ENCODE peak calls at places on chromosomes 12 and 14, in five cellular contexts. One of them, this sample, is unnamed.

GRCh38 chr12:112091563-112091962 is 17.0 kb downstream of the NAA25 start:
- DNase-seq in brain microvascular endothelial cell: no peak
- DNase-seq in endothelial cell of umbilical vein: no peak
- DNase-seq in lung: no peak
- DNase-seq in fibroblast of lung: no peak
- DNase-seq in this sample: no peak

GRCh38 chr12:82862069-82862841 is 175.5 kb downstream of the TMTC2 start:
- DNase-seq in brain microvascular endothelial cell: peak
- DNase-seq in endothelial cell of umbilical vein: peak
- DNase-seq in lung: no peak
- DNase-seq in fibroblast of lung: no peak
- DNase-seq in this sample: no peak

GRCh38 chr12:114664661-114665320 is 19.2 kb downstream of the TBX3 start:
- DNase-seq in brain microvascular endothelial cell: no peak
- DNase-seq in endothelial cell of umbilical vein: no peak
- DNase-seq in lung: no peak
- DNase-seq in fibroblast of lung: no peak
- DNase-seq in this sample: no peak

GRCh38 chr12:57319678-57320469 is 68.9 kb upstream of the STAC3 start:
- DNase-seq in brain microvascular endothelial cell: no peak
- DNase-seq in endothelial cell of umbilical vein: peak
- DNase-seq in lung: no peak
- DNase-seq in fibroblast of lung: no peak
- DNase-seq in this sample: no peak

GRCh38 chr12:104683831-104684503 is 227.2 kb downstream of the CHST11 start:
- DNase-seq in brain microvascular endothelial cell: no peak
- DNase-seq in endothelial cell of umbilical vein: no peak
- DNase-seq in lung: no peak
- DNase-seq in fibroblast of lung: no peak
- DNase-seq in this sample: no peak

GRCh38 chr14:100703574-100704220 is 23.0 kb upstream of the DLK1 start:
- DNase-seq in brain microvascular endothelial cell: no peak
- DNase-seq in endothelial cell of umbilical vein: no peak
- DNase-seq in lung: no peak
- DNase-seq in fibroblast of lung: no peak
- DNase-seq in this sample: no peak

GRCh38 chr12:15580431-15580830 is 208.8 kb downstream of the EPS8 start:
- DNase-seq in brain microvascular endothelial cell: no peak
- DNase-seq in endothelial cell of umbilical vein: no peak
- DNase-seq in lung: no peak
- DNase-seq in fibroblast of lung: no peak
- DNase-seq in this sample: no peak

GRCh38 chr14:69315302-69315701 is 55.3 kb downstream of the GALNT16 start:
- DNase-seq in brain microvascular endothelial cell: no peak
- DNase-seq in endothelial cell of umbilical vein: no peak
- DNase-seq in lung: no peak
- DNase-seq in fibroblast of lung: no peak
- DNase-seq in this sample: no peak

GRCh38 chr14:24179961-24180726 is 8.3 kb downstream of the REC8 start:
- DNase-seq in brain microvascular endothelial cell: peak
- DNase-seq in endothelial cell of umbilical vein: peak
- DNase-seq in lung: no peak
- DNase-seq in fibroblast of lung: peak
- DNase-seq in this sample: no peak

GRCh38 chr12:111298583-111299436 is 70.1 kb downstream of the PHETA1 start:
- DNase-seq in brain microvascular endothelial cell: peak
- DNase-seq in endothelial cell of umbilical vein: peak
- DNase-seq in lung: no peak
- DNase-seq in fibroblast of lung: peak
- DNase-seq in this sample: no peak

GRCh38 chr14:22333408-22334274 is 255.4 kb downstream of the DAD1 start:
- DNase-seq in brain microvascular endothelial cell: peak
- DNase-seq in endothelial cell of umbilical vein: peak
- DNase-seq in lung: no peak
- DNase-seq in fibroblast of lung: peak
- DNase-seq in this sample: no peak

GRCh38 chr12:114678718-114679117 is 5.3 kb downstream of the TBX3 start:
- DNase-seq in brain microvascular endothelial cell: no peak
- DNase-seq in endothelial cell of umbilical vein: no peak
- DNase-seq in lung: no peak
- DNase-seq in fibroblast of lung: no peak
- DNase-seq in this sample: no peak

GRCh38 chr12:109309441-109310246 is 560 bp upstream of the FOXN4 start:
- DNase-seq in brain microvascular endothelial cell: no peak
- DNase-seq in endothelial cell of umbilical vein: no peak
- DNase-seq in lung: no peak
- DNase-seq in fibroblast of lung: no peak
- DNase-seq in this sample: no peak

GRCh38 chr12:70615177-70615576 is 22.1 kb downstream of the PTPRB start:
- DNase-seq in brain microvascular endothelial cell: no peak
- DNase-seq in endothelial cell of umbilical vein: no peak
- DNase-seq in lung: no peak
- DNase-seq in fibroblast of lung: no peak
- DNase-seq in this sample: no peak

GRCh38 chr12:100573499-100574261 is at the start of gene GAS2L3:
- DNase-seq in brain microvascular endothelial cell: peak
- DNase-seq in endothelial cell of umbilical vein: peak
- DNase-seq in lung: peak
- DNase-seq in fibroblast of lung: peak
- DNase-seq in this sample: no peak

GRCh38 chr14:22332671-22333407 is 256.2 kb downstream of the DAD1 start:
- DNase-seq in brain microvascular endothelial cell: no peak
- DNase-seq in endothelial cell of umbilical vein: no peak
- DNase-seq in lung: no peak
- DNase-seq in fibroblast of lung: peak
- DNase-seq in this sample: no peak

GRCh38 chr14:91140672-91141071 is 26.8 kb downstream of the DGLUCY start:
- DNase-seq in brain microvascular endothelial cell: peak
- DNase-seq in endothelial cell of umbilical vein: peak
- DNase-seq in lung: no peak
- DNase-seq in fibroblast of lung: peak
- DNase-seq in this sample: no peak

GRCh38 chr12:32548691-32549412 is 130.2 kb upstream of the DNM1L start:
- DNase-seq in brain microvascular endothelial cell: peak
- DNase-seq in endothelial cell of umbilical vein: peak
- DNase-seq in lung: no peak
- DNase-seq in fibroblast of lung: peak
- DNase-seq in this sample: no peak

GRCh38 chr14:34501997-34502396 is 37.5 kb downstream of the EAPP start:
- DNase-seq in brain microvascular endothelial cell: peak
- DNase-seq in endothelial cell of umbilical vein: peak
- DNase-seq in lung: no peak
- DNase-seq in fibroblast of lung: peak
- DNase-seq in this sample: no peak

GRCh38 chr12:52204095-52204930 is 12.5 kb upstream of the KRT80 start:
- DNase-seq in brain microvascular endothelial cell: peak
- DNase-seq in endothelial cell of umbilical vein: no peak
- DNase-seq in lung: no peak
- DNase-seq in fibroblast of lung: peak
- DNase-seq in this sample: no peak

GRCh38 chr12:31876568-31877424 is 82.4 kb upstream of the RESF1 start:
- DNase-seq in brain microvascular endothelial cell: no peak
- DNase-seq in endothelial cell of umbilical vein: no peak
- DNase-seq in lung: no peak
- DNase-seq in fibroblast of lung: no peak
- DNase-seq in this sample: no peak

GRCh38 chr14:56482306-56482705 is 97.3 kb upstream of the TMEM260 start:
- DNase-seq in brain microvascular endothelial cell: peak
- DNase-seq in endothelial cell of umbilical vein: peak
- DNase-seq in lung: no peak
- DNase-seq in fibroblast of lung: peak
- DNase-seq in this sample: no peak

GRCh38 chr14:74945852-74946658 is 9.3 kb downstream of the PGF start:
- DNase-seq in brain microvascular endothelial cell: peak
- DNase-seq in endothelial cell of umbilical vein: peak
- DNase-seq in lung: peak
- DNase-seq in fibroblast of lung: peak
- DNase-seq in this sample: no peak

GRCh38 chr12:2739832-2740641 is 54.7 kb upstream of the FKBP4 start:
- DNase-seq in brain microvascular endothelial cell: peak
- DNase-seq in endothelial cell of umbilical vein: peak
- DNase-seq in lung: no peak
- DNase-seq in fibroblast of lung: peak
- DNase-seq in this sample: no peak

GRCh38 chr14:38663382-38663781 is 407.5 kb upstream of the CLEC14A start:
- DNase-seq in brain microvascular endothelial cell: no peak
- DNase-seq in endothelial cell of umbilical vein: no peak
- DNase-seq in lung: no peak
- DNase-seq in fibroblast of lung: no peak
- DNase-seq in this sample: no peak

GRCh38 chr12:124420972-124421674 is 126.2 kb downstream of the RFLNA start:
- DNase-seq in brain microvascular endothelial cell: peak
- DNase-seq in endothelial cell of umbilical vein: no peak
- DNase-seq in lung: no peak
- DNase-seq in fibroblast of lung: no peak
- DNase-seq in this sample: no peak

GRCh38 chr12:44531349-44531905 is 344.7 kb downstream of the NELL2 start:
- DNase-seq in brain microvascular endothelial cell: no peak
- DNase-seq in endothelial cell of umbilical vein: no peak
- DNase-seq in lung: no peak
- DNase-seq in fibroblast of lung: no peak
- DNase-seq in this sample: no peak

GRCh38 chr12:50785406-50785805 is 21.5 kb downstream of the ATF1 start:
- DNase-seq in brain microvascular endothelial cell: peak
- DNase-seq in endothelial cell of umbilical vein: no peak
- DNase-seq in lung: no peak
- DNase-seq in fibroblast of lung: no peak
- DNase-seq in this sample: no peak
- H3K27ac ChIP-seq in brain microvascular endothelial cell: peak
- H3K27ac ChIP-seq in endothelial cell of umbilical vein: peak
- H3K27ac ChIP-seq in lung: no peak
- H3K27ac ChIP-seq in fibroblast of lung: peak
- H3K27ac ChIP-seq in this sample: no peak

GRCh38 chr12:5567021-5567744 is 135.3 kb downstream of the NTF3 start:
- DNase-seq in brain microvascular endothelial cell: no peak
- DNase-seq in endothelial cell of umbilical vein: no peak
- DNase-seq in lung: no peak
- DNase-seq in fibroblast of lung: peak
- DNase-seq in this sample: no peak
- H3K27ac ChIP-seq in brain microvascular endothelial cell: no peak
- H3K27ac ChIP-seq in endothelial cell of umbilical vein: no peak
- H3K27ac ChIP-seq in lung: no peak
- H3K27ac ChIP-seq in fibroblast of lung: no peak
- H3K27ac ChIP-seq in this sample: no peak

GRCh38 chr12:117012189-117012805 is 86.9 kb downstream of the TESC start:
- DNase-seq in brain microvascular endothelial cell: no peak
- DNase-seq in endothelial cell of umbilical vein: no peak
- DNase-seq in lung: no peak
- DNase-seq in fibroblast of lung: peak
- DNase-seq in this sample: no peak
- H3K27ac ChIP-seq in brain microvascular endothelial cell: no peak
- H3K27ac ChIP-seq in endothelial cell of umbilical vein: no peak
- H3K27ac ChIP-seq in lung: no peak
- H3K27ac ChIP-seq in fibroblast of lung: no peak
- H3K27ac ChIP-seq in this sample: no peak

GRCh38 chr14:64200170-64200569 is 94.0 kb downstream of the ESR2 start:
- DNase-seq in brain microvascular endothelial cell: no peak
- DNase-seq in endothelial cell of umbilical vein: no peak
- DNase-seq in lung: no peak
- DNase-seq in fibroblast of lung: no peak
- DNase-seq in this sample: no peak

GRCh38 chr14:64201296-64201695 is 92.9 kb downstream of the ESR2 start:
- DNase-seq in brain microvascular endothelial cell: no peak
- DNase-seq in endothelial cell of umbilical vein: no peak
- DNase-seq in lung: peak
- DNase-seq in fibroblast of lung: no peak
- DNase-seq in this sample: no peak

GRCh38 chr14:64203366-64204006 is 90.7 kb downstream of the ESR2 start:
- DNase-seq in brain microvascular endothelial cell: no peak
- DNase-seq in endothelial cell of umbilical vein: no peak
- DNase-seq in lung: no peak
- DNase-seq in fibroblast of lung: no peak
- DNase-seq in this sample: no peak

GRCh38 chr14:64202731-64203130 is 91.4 kb downstream of the ESR2 start:
- DNase-seq in brain microvascular endothelial cell: no peak
- DNase-seq in endothelial cell of umbilical vein: no peak
- DNase-seq in lung: no peak
- DNase-seq in fibroblast of lung: no peak
- DNase-seq in this sample: no peak

GRCh38 chr14:64201931-64202330 is 92.2 kb downstream of the ESR2 start:
- DNase-seq in brain microvascular endothelial cell: no peak
- DNase-seq in endothelial cell of umbilical vein: no peak
- DNase-seq in lung: no peak
- DNase-seq in fibroblast of lung: no peak
- DNase-seq in this sample: no peak
- H3K27ac ChIP-seq in brain microvascular endothelial cell: no peak
- H3K27ac ChIP-seq in endothelial cell of umbilical vein: no peak
- H3K27ac ChIP-seq in lung: no peak
- H3K27ac ChIP-seq in fibroblast of lung: no peak
- H3K27ac ChIP-seq in this sample: no peak

GRCh38 chr14:103172921-103173320 is 49.7 kb downstream of the TNFAIP2 start:
- DNase-seq in brain microvascular endothelial cell: no peak
- DNase-seq in endothelial cell of umbilical vein: no peak
- DNase-seq in lung: no peak
- DNase-seq in fibroblast of lung: no peak
- DNase-seq in this sample: no peak

GRCh38 chr14:103165323-103165722 is 42.1 kb downstream of the TNFAIP2 start:
- DNase-seq in brain microvascular endothelial cell: no peak
- DNase-seq in endothelial cell of umbilical vein: no peak
- DNase-seq in lung: no peak
- DNase-seq in fibroblast of lung: no peak
- DNase-seq in this sample: no peak

GRCh38 chr14:103164006-103164405 is 40.7 kb downstream of the TNFAIP2 start:
- DNase-seq in brain microvascular endothelial cell: no peak
- DNase-seq in endothelial cell of umbilical vein: no peak
- DNase-seq in lung: no peak
- DNase-seq in fibroblast of lung: no peak
- DNase-seq in this sample: no peak

GRCh38 chr14:103164786-103165185 is 41.5 kb downstream of the TNFAIP2 start:
- DNase-seq in brain microvascular endothelial cell: no peak
- DNase-seq in endothelial cell of umbilical vein: no peak
- DNase-seq in lung: no peak
- DNase-seq in fibroblast of lung: no peak
- DNase-seq in this sample: no peak

DNA sequence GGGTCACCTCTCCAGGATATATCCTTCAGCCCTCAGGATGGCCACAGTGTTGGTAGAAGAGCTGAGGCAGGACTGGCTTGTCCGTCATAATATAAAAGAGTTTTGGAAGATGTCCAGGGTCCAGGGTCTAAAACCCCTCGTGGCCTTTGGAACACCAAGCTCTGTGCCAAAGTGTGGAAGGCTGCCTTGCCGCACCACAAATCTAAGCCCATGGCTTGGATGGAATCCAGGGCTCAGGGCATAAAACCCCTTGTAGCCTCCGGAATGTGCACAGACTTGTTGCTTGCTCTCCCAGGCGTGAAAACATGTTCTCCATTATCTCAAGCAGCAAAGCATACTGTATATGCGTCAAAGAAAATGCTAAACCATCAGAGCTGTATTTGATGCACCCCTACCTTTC is 46.7 kb downstream of the TNFAIP2 start:
- DNase-seq in brain microvascular endothelial cell: no peak
- DNase-seq in endothelial cell of umbilical vein: no peak
- DNase-seq in lung: no peak
- DNase-seq in fibroblast of lung: no peak
- DNase-seq in this sample: no peak
- H3K27ac ChIP-seq in brain microvascular endothelial cell: no peak
- H3K27ac ChIP-seq in endothelial cell of umbilical vein: no peak
- H3K27ac ChIP-seq in lung: no peak
- H3K27ac ChIP-seq in fibroblast of lung: no peak
- H3K27ac ChIP-seq in this sample: no peak